ENCODE peak calls at places on chromosomes 5 and 9, in six cellular contexts. B, K, U, M, V and L are unnamed samples. For H4K20me1 and H3K9me3, the result is how much of the 10 kb centered on the place peaks cover.

GRCh38 chr5:129099184-129099570 is 4.6 kb downstream of the ISOC1 start:
- DNase-seq in B (no peak), K (no peak), U (no peak), M (no peak), V (no peak), L (no peak)

GRCh38 chr5:127203818-127204217 is 86.8 kb upstream of the MEGF10 start:
- DNase-seq in B (peak), K (no peak), U (no peak), M (no peak), V (no peak), L (no peak)

GRCh38 chr9:132857601-132858342 is 20.3 kb downstream of the AK8 start:
- DNase-seq in B (peak), K (peak), U (peak), M (no peak), V (peak), L (peak)

GRCh38 chr5:11909471-11909870 is 5.2 kb upstream of the CTNND2 start:
- DNase-seq in B (no peak), K (no peak), U (no peak), M (no peak), V (no peak), L (no peak)

GRCh38 chr5:97192580-97193421 is 9.8 kb upstream of the RIOK2 start:
- DNase-seq in B (no peak), K (no peak), U (peak), M (no peak), V (no peak), L (no peak)

GRCh38 chr5:4191703-4192102 is 596.1 kb downstream of the IRX1 start:
- DNase-seq in B (no peak), K (no peak), U (peak), M (no peak), V (no peak), L (no peak)

GRCh38 chr9:95999390-95999789 is 123.9 kb downstream of the ERCC6L2 start:
- DNase-seq in B (no peak), K (no peak), U (no peak), M (no peak), V (no peak), L (no peak)

GRCh38 chr5:181246276-181247050 is 2.8 kb upstream of the RACK1 start:
- DNase-seq in B (peak), K (peak), U (peak), M (peak), V (peak), L (peak)

GRCh38 chr5:72767289-72768010 is 49.0 kb upstream of the TNPO1 start:
- DNase-seq in B (peak), K (peak), U (peak), M (no peak), V (no peak), L (peak)

GRCh38 chr5:1032551-1033027 is 24.0 kb downstream of the NKD2 start:
- DNase-seq in B (no peak), K (no peak), U (no peak), M (no peak), V (no peak), L (no peak)

GRCh38 chr9:36306481-36307306 is 48.4 kb upstream of the GNE start:
- DNase-seq in B (no peak), K (no peak), U (no peak), M (no peak), V (no peak), L (no peak)

GRCh38 chr9:113888361-113888760 is 12.3 kb downstream of the ZNF618 start:
- DNase-seq in B (no peak), K (no peak), U (no peak), M (no peak), V (no peak), L (no peak)

GRCh38 chr5:151881626-151882225 is 42.9 kb downstream of the GLRA1 start:
- DNase-seq in B (no peak), K (peak), U (no peak), M (no peak), V (no peak), L (no peak)

GRCh38 chr5:158364367-158364766 is 505.4 kb upstream of the CLINT1 start:
- DNase-seq in B (no peak), K (peak), U (peak), M (no peak), V (no peak), L (no peak)

GRCh38 chr5:37580106-37580505 is 201.0 kb downstream of the WDR70 start:
- DNase-seq in B (no peak), K (no peak), U (no peak), M (no peak), V (no peak), L (no peak)

GRCh38 chr5:159100022-159100927 is 559 bp upstream of the EBF1 start:
- DNase-seq in B (peak), K (peak), U (peak), M (peak), V (peak), L (peak)

GRCh38 chr9:75130621-75131020 is 42.3 kb downstream of the OSTF1 start:
- DNase-seq in B (peak), K (no peak), U (no peak), M (no peak), V (no peak), L (no peak)

GRCh38 chr9:76417394-76417793 is 23.2 kb upstream of the RFK start:
- DNase-seq in B (no peak), K (no peak), U (no peak), M (no peak), V (no peak), L (no peak)

GRCh38 chr5:32754251-32754650 is 43.1 kb downstream of the NPR3 start:
- DNase-seq in B (peak), K (no peak), U (no peak), M (no peak), V (no peak), L (no peak)

GRCh38 chr5:133746834-133747233 is 134.5 kb upstream of the FSTL4 start:
- DNase-seq in B (peak), K (peak), U (no peak), M (peak), V (peak), L (peak)

GRCh38 chr9:126131066-126132010 is 195.3 kb upstream of the MVB12B start:
- DNase-seq in B (no peak), K (no peak), U (peak), M (no peak), V (no peak), L (peak)

GRCh38 chr9:4933861-4934260 is 51.2 kb upstream of the JAK2 start:
- DNase-seq in B (no peak), K (no peak), U (no peak), M (no peak), V (no peak), L (no peak)

GRCh38 chr5:120449501-120449900 is 14.6 kb upstream of the PRR16 start:
- DNase-seq in B (peak), K (no peak), U (no peak), M (no peak), V (no peak), L (no peak)

GRCh38 chr9:113143432-113144227 is 7.2 kb upstream of the SLC31A2 start:
- DNase-seq in B (no peak), K (no peak), U (no peak), M (no peak), V (no peak), L (no peak)

GRCh38 chr9:21294325-21294724 is 10.8 kb downstream of the IFNA5 start:
- DNase-seq in B (peak), K (no peak), U (no peak), M (no peak), V (no peak), L (no peak)

GRCh38 chr5:98365126-98365525 is 408.3 kb upstream of the RGMB start:
- DNase-seq in B (no peak), K (no peak), U (no peak), M (no peak), V (no peak), L (no peak)

GRCh38 chr5:167207081-167207480 is 1084.4 kb upstream of the WWC1 start:
- DNase-seq in B (no peak), K (no peak), U (no peak), M (no peak), V (no peak), L (no peak)

GRCh38 chr5:178120661-178121357 is 7.5 kb downstream of the N4BP3 start:
- DNase-seq in B (peak), K (peak), U (peak), M (peak), V (peak), L (peak)

GRCh38 chr5:103336967-103337366 is 78.4 kb downstream of the MACIR start:
- DNase-seq in B (no peak), K (no peak), U (no peak), M (no peak), V (no peak), L (no peak)

GRCh38 chr5:37495210-37495609 is 116.1 kb downstream of the WDR70 start:
- DNase-seq in B (peak), K (no peak), U (no peak), M (no peak), V (no peak), L (no peak)

GRCh38 chr5:40988761-40989510 is 79.6 kb downstream of the C7 start:
- DNase-seq in B (no peak), K (no peak), U (no peak), M (no peak), V (no peak), L (no peak)

DNA sequence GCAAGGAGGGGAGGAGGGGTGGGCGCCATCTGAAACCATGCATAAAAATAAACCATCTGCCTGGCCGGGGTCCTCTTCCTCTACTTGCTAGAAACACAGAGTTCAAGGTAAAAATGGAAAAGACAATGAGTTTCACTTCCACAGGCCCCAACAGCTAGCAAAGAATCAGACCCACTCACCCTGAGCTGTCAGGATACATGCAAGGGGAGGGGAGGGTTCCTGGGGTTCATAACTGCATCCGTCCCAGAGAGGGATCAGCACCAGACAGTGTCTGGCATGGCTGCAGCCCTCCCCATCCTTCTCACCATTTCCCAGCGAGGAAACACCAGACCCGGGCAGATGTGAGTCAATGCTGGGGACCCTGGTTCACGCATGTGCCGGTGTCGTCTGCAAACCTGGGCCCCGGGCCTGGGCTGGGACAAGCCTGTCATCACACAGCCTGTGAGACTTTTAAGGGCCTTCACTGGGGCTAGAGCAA is 55.4 kb downstream of the SEMA4D start:
- DNase-seq in B (no peak), K (no peak), U (no peak), M (no peak), V (no peak), L (no peak)
- H4K20me1 ChIP-seq in B (under half), K (under half), U (under half), M (half or more), V (under half), L (under half)

GRCh38 chr5:53392073-53392472 is 88.4 kb upstream of the FST start:
- DNase-seq in B (no peak), K (no peak), U (no peak), M (no peak), V (no peak), L (no peak)

GRCh38 chr5:53389093-53389492 is 91.3 kb upstream of the FST start:
- DNase-seq in B (no peak), K (no peak), U (no peak), M (no peak), V (no peak), L (no peak)

GRCh38 chr5:53386341-53386740 is 94.1 kb upstream of the FST start:
- DNase-seq in B (no peak), K (no peak), U (no peak), M (no peak), V (no peak), L (no peak)
- H3K9me3 ChIP-seq in B (under half), K (under half), U (under half), M (under half), V (under half), L (under half)

GRCh38 chr5:10374623-10375022 is 21.1 kb downstream of the MARCHF6 start:
- DNase-seq in B (no peak), K (no peak), U (no peak), M (no peak), V (no peak), L (no peak)

GRCh38 chr5:10372726-10373709 is 19.5 kb downstream of the MARCHF6 start:
- DNase-seq in B (peak), K (no peak), U (no peak), M (no peak), V (no peak), L (no peak)

GRCh38 chr5:10377081-10377480 is 23.6 kb downstream of the MARCHF6 start:
- DNase-seq in B (no peak), K (no peak), U (no peak), M (no peak), V (no peak), L (no peak)

GRCh38 chr5:10374032-10374431 is 20.5 kb downstream of the MARCHF6 start:
- DNase-seq in B (no peak), K (no peak), U (no peak), M (no peak), V (no peak), L (no peak)

GRCh38 chr5:10376530-10376929 is 23.0 kb downstream of the MARCHF6 start:
- DNase-seq in B (no peak), K (no peak), U (no peak), M (no peak), V (no peak), L (no peak)
- H4K20me1 ChIP-seq in B (under half), K (under half), U (under half), M (under half), V (under half), L (half or more)

GRCh38 chr5:2185646-2186471 is 303.1 kb upstream of the IRX4 start:
- DNase-seq in B (no peak), K (no peak), U (no peak), M (no peak), V (no peak), L (no peak)

GRCh38 chr5:2184563-2185540 is 302.1 kb upstream of the IRX4 start:
- DNase-seq in B (no peak), K (no peak), U (no peak), M (no peak), V (no peak), L (no peak)

GRCh38 chr5:2182020-2182419 is 299.3 kb upstream of the IRX4 start:
- DNase-seq in B (no peak), K (no peak), U (no peak), M (no peak), V (no peak), L (no peak)

GRCh38 chr5:2183154-2184023 is 300.7 kb upstream of the IRX4 start:
- DNase-seq in B (no peak), K (no peak), U (no peak), M (no peak), V (no peak), L (no peak)

DNA sequence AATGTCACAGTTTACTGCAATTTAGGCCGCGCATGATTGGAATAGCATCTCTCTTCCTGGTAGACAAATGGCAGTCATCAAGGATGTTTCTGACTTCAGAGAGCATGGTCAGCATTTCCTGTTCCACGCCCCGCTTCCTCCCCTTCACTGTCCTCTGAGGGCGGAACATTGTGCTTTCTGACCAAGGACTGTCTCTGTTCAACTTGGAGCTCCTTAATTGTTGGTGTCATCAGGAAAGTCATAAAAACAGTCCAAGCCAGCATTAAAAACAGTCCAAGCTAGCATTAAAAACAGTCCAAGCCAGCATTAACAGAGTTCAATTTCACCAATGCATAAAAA is 301.3 kb upstream of the IRX4 start:
- DNase-seq in B (no peak), K (no peak), U (no peak), M (no peak), V (no peak), L (no peak)
- H3K9me3 ChIP-seq in B (under half), K (under half), U (under half), M (under half), V (under half), L (under half)

GRCh38 chr5:176995896-176996767 is 10.4 kb downstream of the UIMC1 start:
- DNase-seq in B (peak), K (no peak), U (no peak), M (no peak), V (no peak), L (no peak)

GRCh38 chr5:176996780-176997179 is 9.8 kb downstream of the UIMC1 start:
- DNase-seq in B (no peak), K (no peak), U (no peak), M (no peak), V (no peak), L (no peak)

GRCh38 chr5:176998828-176999227 is 7.8 kb downstream of the UIMC1 start:
- DNase-seq in B (no peak), K (no peak), U (no peak), M (no peak), V (no peak), L (no peak)

GRCh38 chr5:176995122-176995490 is 11.5 kb downstream of the UIMC1 start:
- DNase-seq in B (no peak), K (no peak), U (no peak), M (no peak), V (peak), L (no peak)

DNA sequence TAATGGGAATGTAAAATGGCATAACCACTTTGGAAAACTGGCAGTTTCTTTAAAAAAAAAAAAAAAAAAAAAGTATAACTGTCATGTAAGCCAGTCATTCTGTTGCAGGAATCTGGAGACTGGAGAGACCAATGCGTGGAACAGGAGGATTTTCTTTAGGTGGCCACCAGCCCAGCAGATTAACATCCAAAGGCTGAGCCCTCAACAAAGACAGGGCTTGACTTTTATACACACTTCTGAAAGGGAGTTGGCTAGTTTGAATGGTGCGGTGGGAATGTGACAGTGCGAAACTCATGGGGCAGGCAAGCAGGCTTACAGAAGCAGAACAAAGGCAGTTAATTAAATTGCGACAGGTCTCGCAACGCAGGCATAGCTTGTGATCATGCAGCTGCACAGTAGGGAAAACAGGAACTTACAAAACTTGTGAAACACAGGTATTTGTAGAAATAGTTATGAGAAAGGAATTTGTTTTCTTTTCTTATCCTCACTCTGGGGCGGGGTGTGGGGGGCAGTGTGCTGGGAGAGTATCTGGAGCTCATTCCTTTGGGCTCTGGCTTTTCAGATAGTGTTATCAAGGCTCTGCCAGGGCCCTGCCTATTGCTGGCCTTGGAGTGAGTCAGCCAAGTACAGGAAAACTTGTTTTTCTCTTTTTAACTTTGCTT is 12.0 kb downstream of the UIMC1 start:
- DNase-seq in B (no peak), K (peak), U (no peak), M (peak), V (peak), L (no peak)
- H4K20me1 ChIP-seq in B (under half), K (under half), U (under half), M (under half), V (under half), L (half or more)

DNA sequence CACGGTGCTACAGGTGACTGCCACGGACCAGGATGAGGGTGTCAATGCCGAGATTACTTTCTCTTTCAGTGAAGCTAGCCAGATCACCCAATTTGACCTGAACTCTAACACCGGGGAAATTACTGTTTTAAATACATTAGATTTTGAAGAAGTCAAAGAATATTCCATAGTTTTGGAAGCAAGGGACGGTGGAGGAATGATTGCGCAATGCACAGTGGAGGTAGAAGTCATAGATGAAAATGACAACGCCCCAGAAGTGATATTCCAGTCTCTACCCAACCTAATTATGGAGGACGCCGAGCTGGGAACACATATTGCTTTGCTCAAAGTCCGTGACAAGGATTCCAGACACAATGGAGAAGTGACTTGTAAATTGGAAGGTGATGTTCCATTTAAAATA is 1.2 kb downstream of the PCDHGB4 start:
- DNase-seq in B (no peak), K (no peak), U (no peak), M (no peak), V (no peak), L (no peak)
- H3K9me3 ChIP-seq in B (under half), K (under half), U (under half), M (under half), V (under half), L (under half)

DNA sequence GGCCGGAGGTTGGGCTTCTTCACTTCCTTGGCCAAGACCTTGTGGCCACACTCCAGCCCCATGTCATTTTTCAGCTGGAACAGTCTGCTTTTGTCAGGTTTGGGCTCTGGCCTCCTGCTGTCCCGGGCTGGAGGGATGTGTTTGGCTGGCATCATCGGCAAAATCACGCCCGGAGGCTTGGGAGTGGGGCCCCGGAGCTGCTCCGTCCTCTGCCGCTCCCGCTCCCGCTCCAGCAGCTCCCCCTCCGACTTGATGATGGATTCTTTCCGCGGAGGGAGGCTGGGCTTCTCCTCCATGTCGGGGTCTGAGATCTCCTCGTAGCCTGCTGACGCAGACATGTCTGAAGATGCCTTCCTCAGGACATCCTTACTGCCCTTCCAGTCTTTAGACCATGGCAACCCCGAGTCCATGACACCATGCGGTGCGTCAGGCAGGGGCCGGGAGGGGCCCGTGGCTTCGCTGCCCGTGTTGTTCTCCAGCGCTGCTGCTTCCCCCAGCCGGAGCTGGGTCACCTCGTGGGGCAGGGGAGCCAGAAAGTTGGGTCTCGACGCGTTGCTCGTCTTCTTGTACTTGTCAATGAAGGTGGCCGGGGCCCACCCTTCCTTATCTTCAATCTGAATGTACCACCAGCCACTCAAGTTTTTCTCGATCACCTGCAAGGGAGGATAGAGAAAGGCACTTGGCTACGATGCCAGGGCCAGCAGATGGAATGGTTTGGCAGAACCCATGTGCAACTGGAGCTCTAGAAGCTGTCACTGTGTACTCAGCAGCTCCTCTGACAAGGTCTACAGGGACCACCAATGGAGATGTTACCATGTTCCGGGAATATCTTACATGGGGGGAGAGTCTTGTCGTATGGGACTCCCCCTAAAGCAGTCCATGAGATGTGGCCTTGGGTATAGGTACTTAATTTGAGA is 56.0 kb upstream of the UBTD2 start:
- DNase-seq in B (no peak), K (no peak), U (no peak), M (no peak), V (no peak), L (no peak)
- H4K20me1 ChIP-seq in B (under half), K (under half), U (under half), M (under half), V (under half), L (under half)